ENCODE peak calls at places on chromosomes 11 and 22, in four cellular contexts. One of them, this sample, is unnamed.

GRCh38 chr11:16787035-16787744 is 48.7 kb downstream of the C11orf58 start:
- DNase-seq in A673: no peak
- DNase-seq in tibial nerve: no peak
- DNase-seq in ovary: no peak
- DNase-seq in this sample: no peak

GRCh38 chr11:119470316-119471266 is 47.6 kb upstream of the THY1 start:
- DNase-seq in ovary: no peak
- DNase-seq in tibial nerve: no peak
- DNase-seq in A673: no peak
- DNase-seq in this sample: no peak

GRCh38 chr22:46336119-46337078 is 885 bp downstream of the TRMU start:
- DNase-seq in A673: peak; percentile 12
- DNase-seq in tibial nerve: no peak
- DNase-seq in ovary: no peak
- DNase-seq in this sample: peak; percentile 56

GRCh38 chr11:86888164-86888977 is 66.8 kb downstream of the FZD4 start:
- DNase-seq in tibial nerve: no peak
- DNase-seq in A673: no peak
- DNase-seq in ovary: no peak
- DNase-seq in this sample: no peak

GRCh38 chr11:38824573-38824972 is 2226.5 kb upstream of the RAG2 start:
- DNase-seq in tibial nerve: no peak
- DNase-seq in ovary: no peak
- DNase-seq in A673: peak; percentile 74
- DNase-seq in this sample: no peak

GRCh38 chr11:17479284-17480214 is 2.9 kb upstream of the ABCC8 start:
- DNase-seq in ovary: no peak
- DNase-seq in A673: peak; percentile 43
- DNase-seq in tibial nerve: no peak
- DNase-seq in this sample: no peak

GRCh38 chr11:33557201-33557600 is 143.4 kb downstream of the C11orf91 start:
- DNase-seq in ovary: no peak
- DNase-seq in tibial nerve: no peak
- DNase-seq in A673: no peak
- DNase-seq in this sample: no peak

GRCh38 chr11:75146711-75147110 is 4.2 kb upstream of the SLCO2B1 start:
- DNase-seq in tibial nerve: no peak
- DNase-seq in ovary: no peak
- DNase-seq in A673: no peak
- DNase-seq in this sample: no peak

GRCh38 chr22:45758603-45759002 is 87.0 kb downstream of the ATXN10 start:
- DNase-seq in ovary: no peak
- DNase-seq in A673: no peak
- DNase-seq in tibial nerve: no peak
- DNase-seq in this sample: no peak

GRCh38 chr11:119019996-119020395 is 1.4 kb downstream of the TRAPPC4 start:
- DNase-seq in A673: no peak
- DNase-seq in ovary: no peak
- DNase-seq in tibial nerve: no peak
- DNase-seq in this sample: no peak

GRCh38 chr11:123757976-123758375 is 3.7 kb upstream of the OR6X1 start:
- DNase-seq in tibial nerve: no peak
- DNase-seq in A673: no peak
- DNase-seq in ovary: no peak
- DNase-seq in this sample: no peak

GRCh38 chr11:121552160-121552559 is 99.4 kb upstream of the SORL1-AS1 start:
- DNase-seq in tibial nerve: no peak
- DNase-seq in ovary: no peak
- DNase-seq in A673: no peak
- DNase-seq in this sample: no peak

GRCh38 chr11:73975479-73975757 is 7.2 kb downstream of the UCP2 start:
- DNase-seq in ovary: peak; percentile 11
- DNase-seq in tibial nerve: no peak
- DNase-seq in A673: no peak
- DNase-seq in this sample: no peak

GRCh38 chr11:77038029-77038824 is 4.0 kb downstream of the B3GNT6 start:
- DNase-seq in ovary: no peak
- DNase-seq in tibial nerve: no peak
- DNase-seq in A673: no peak
- DNase-seq in this sample: no peak

GRCh38 chr11:637333-637592 is 194 bp downstream of the DRD4 start:
- DNase-seq in A673: no peak
- DNase-seq in ovary: no peak
- DNase-seq in tibial nerve: no peak
- DNase-seq in this sample: no peak

GRCh38 chr22:35315141-35315854 is 15.6 kb downstream of the TOM1 start:
- DNase-seq in ovary: peak; percentile 31
- DNase-seq in A673: no peak
- DNase-seq in tibial nerve: no peak
- DNase-seq in this sample: no peak

GRCh38 chr22:26990503-26991189 is 333.3 kb downstream of the MIAT start:
- DNase-seq in ovary: no peak
- DNase-seq in A673: no peak
- DNase-seq in tibial nerve: no peak
- DNase-seq in this sample: no peak

GRCh38 chr11:2526808-2527381 is 82.1 kb downstream of the KCNQ1 start:
- DNase-seq in tibial nerve: no peak
- DNase-seq in ovary: peak; percentile 38
- DNase-seq in A673: no peak
- DNase-seq in this sample: peak; percentile 74

GRCh38 chr11:2525941-2526807 is 81.4 kb downstream of the KCNQ1 start:
- DNase-seq in A673: no peak
- DNase-seq in ovary: peak; percentile 27
- DNase-seq in tibial nerve: no peak
- DNase-seq in this sample: peak; percentile 2

GRCh38 chr11:2524446-2525165 is 79.8 kb downstream of the KCNQ1 start:
- DNase-seq in A673: no peak
- DNase-seq in ovary: peak; percentile 26
- DNase-seq in tibial nerve: no peak
- DNase-seq in this sample: peak; percentile 48

GRCh38 chr11:2523821-2524391 is 79.1 kb downstream of the KCNQ1 start:
- DNase-seq in A673: no peak
- DNase-seq in tibial nerve: no peak
- DNase-seq in ovary: peak; percentile 23
- DNase-seq in this sample: peak; percentile 1

GRCh38 chr11:2525166-2525861 is 80.5 kb downstream of the KCNQ1 start:
- DNase-seq in A673: no peak
- DNase-seq in tibial nerve: no peak
- DNase-seq in ovary: peak; percentile 30
- DNase-seq in this sample: peak; percentile 73
- H3K9me3 ChIP-seq in A673: no peaks in the 10 kb centered on the region
- H3K9me3 ChIP-seq in tibial nerve: no peaks in the 10 kb centered on the region
- H3K9me3 ChIP-seq in ovary: no peaks in the 10 kb centered on the region
- H3K9me3 ChIP-seq in this sample: no peaks in the 10 kb centered on the region

DNA sequence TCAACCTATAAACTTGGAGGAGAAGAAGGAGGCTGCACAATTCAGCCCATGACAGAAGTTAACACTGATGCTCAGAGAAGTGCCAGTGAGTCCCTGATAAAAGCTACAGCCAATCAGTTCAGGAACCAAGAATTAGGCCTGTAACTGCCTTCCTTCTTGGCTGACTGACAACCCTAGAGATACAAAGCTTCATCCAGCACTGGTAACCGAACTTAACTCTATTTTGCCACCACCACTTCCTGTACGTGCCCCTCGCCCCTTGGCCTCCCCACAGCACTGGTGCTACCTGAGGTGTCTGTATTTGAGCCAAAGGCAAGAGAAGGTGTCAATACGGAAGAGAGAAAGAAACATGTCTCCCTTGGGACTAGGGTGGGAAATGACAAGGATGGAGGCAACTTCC is 40.1 kb upstream of the POU2AF1 start:
- DNase-seq in A673: no peak
- DNase-seq in ovary: no peak
- DNase-seq in tibial nerve: no peak
- DNase-seq in this sample: no peak
- H3K4me1 ChIP-seq in A673: no peaks in the 10 kb centered on the region
- H3K4me1 ChIP-seq in ovary: peaks cover 24% of the 10 kb centered on the region
- H3K4me1 ChIP-seq in tibial nerve: peaks cover 35% of the 10 kb centered on the region
- H3K4me1 ChIP-seq in this sample: peaks cover 21% of the 10 kb centered on the region

DNA sequence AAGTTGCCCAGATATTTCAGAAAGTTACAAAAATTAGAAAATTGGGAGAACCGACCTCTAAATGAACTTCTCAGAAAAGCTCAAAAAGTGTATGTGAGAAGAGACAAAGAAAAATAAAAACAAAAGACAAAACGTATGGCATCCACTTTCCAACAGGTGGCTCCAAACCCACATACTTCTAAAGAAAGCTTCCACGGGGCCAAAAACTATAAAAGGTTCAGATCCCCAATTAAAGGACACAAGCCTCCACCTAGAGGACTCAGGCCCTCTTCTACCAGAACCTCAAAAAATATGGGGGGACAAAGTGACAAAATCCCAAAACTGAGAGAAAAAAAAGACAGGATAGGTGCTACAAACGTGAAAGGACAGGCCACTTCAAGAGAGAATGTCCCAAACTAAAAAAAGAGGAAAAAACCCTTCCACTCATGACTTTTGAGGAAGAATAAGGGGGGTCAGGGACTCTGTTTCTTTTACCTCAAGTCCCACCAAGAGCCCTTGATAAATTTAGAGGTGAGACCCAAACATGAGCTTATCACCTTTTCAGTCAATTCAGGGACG is 8.8 kb downstream of the SCGB2A1 start:
- DNase-seq in A673: peak; percentile 39
- DNase-seq in ovary: no peak
- DNase-seq in tibial nerve: no peak
- DNase-seq in this sample: no peak
- TF ChIP-seq CTCF in A673: peak; percentile 66
- TF ChIP-seq CTCF in ovary: no peak
- TF ChIP-seq CTCF in tibial nerve: no peak
- TF ChIP-seq CTCF in this sample: no peak

DNA sequence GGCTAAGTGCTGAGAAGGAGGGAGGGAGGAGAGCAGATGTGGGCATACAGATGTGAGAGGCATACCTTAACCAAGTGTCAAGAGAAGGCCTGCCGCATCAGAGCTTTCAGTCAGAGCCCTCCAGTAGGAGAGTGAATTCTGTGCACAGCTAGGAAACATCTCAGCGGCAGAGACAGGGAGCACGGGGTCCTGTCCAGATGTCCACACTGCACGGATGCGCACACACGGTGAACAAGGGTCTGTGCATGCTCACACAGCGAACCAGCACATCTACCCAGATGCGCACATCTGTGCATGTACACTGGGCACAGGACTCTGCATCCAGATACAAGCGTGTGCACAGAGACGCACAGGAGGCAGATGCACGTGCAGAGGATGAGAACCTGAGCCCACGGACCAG is 778.0 kb downstream of the BRD1 start:
- DNase-seq in ovary: no peak
- DNase-seq in A673: no peak
- DNase-seq in tibial nerve: no peak
- DNase-seq in this sample: no peak
- H3K9me3 ChIP-seq in ovary: no peaks in the 10 kb centered on the region
- H3K9me3 ChIP-seq in A673: no peaks in the 10 kb centered on the region
- H3K9me3 ChIP-seq in tibial nerve: no peaks in the 10 kb centered on the region
- H3K9me3 ChIP-seq in this sample: no peaks in the 10 kb centered on the region

DNA sequence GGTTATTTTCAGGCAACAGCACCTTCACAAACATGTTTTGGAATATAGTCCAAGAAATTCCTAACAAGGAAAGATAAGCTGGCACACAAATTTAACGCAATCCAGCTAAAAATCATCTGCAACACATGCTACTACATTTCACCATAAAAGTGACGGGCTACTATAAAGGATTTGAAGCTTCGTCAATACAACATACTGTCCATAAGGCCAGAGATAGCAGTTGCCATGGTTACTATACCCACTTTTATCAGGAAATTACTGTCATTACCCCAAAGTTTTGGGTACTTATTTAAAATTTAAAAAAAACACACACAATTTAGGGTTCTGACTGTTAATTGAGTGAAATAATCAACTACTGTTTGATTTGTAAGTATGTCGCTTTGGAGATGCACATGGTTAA is 6.9 kb downstream of the PHF21A start:
- DNase-seq in tibial nerve: no peak
- DNase-seq in ovary: no peak
- DNase-seq in A673: no peak
- DNase-seq in this sample: no peak
- H3K4me1 ChIP-seq in tibial nerve: peaks cover 77% of the 10 kb centered on the region
- H3K4me1 ChIP-seq in ovary: no peaks in the 10 kb centered on the region
- H3K4me1 ChIP-seq in A673: peaks cover 47% of the 10 kb centered on the region
- H3K4me1 ChIP-seq in this sample: peaks cover 6% of the 10 kb centered on the region

GRCh38 chr11:64203421-64204079 is 3.0 kb upstream of the FERMT3 start:
- DNase-seq in A673: no peak
- DNase-seq in ovary: no peak
- DNase-seq in tibial nerve: no peak
- DNase-seq in this sample: no peak

GRCh38 chr11:64202992-64203391 is 3.5 kb upstream of the FERMT3 start:
- DNase-seq in ovary: no peak
- DNase-seq in tibial nerve: no peak
- DNase-seq in A673: no peak
- DNase-seq in this sample: no peak

GRCh38 chr11:64204080-64204440 is 2.5 kb upstream of the FERMT3 start:
- DNase-seq in A673: no peak
- DNase-seq in ovary: peak; percentile 36
- DNase-seq in tibial nerve: no peak
- DNase-seq in this sample: no peak

GRCh38 chr11:64206457-64207246 is at the start of gene FERMT3:
- DNase-seq in tibial nerve: peak; percentile 31
- DNase-seq in A673: peak; percentile 87
- DNase-seq in ovary: peak; percentile 54
- DNase-seq in this sample: peak; percentile 60

DNA sequence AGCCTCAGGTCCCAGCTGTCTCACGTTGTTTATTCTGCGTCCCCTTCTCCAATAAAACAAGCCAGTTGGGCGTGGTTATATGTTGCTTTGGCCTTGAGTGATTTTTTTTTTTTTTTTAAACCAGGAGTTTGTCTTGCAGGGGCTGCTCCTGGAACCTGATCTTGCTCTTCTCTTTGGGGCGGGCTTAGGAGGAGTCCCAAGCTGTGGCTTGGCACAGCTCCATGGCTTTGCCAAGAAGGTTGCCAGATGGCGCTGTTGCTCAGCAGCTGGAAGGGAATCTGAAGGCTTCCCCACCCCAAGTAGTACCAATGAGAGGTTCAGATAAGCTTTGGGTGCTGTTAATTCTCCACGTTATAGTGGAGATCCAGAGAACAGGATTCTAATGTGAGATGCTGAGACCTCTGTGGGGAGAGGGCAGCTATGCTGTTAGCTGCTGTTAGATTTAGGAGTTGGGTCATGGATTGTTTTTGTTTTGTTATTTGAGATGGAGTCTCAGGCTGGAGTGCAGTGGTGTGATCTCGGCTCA is 2.0 kb upstream of the FERMT3 start:
- DNase-seq in A673: peak; percentile 100
- DNase-seq in tibial nerve: peak; percentile 92
- DNase-seq in ovary: peak; percentile 94
- DNase-seq in this sample: peak; percentile 91
- TF ChIP-seq CTCF in A673: peak; percentile 98
- TF ChIP-seq CTCF in tibial nerve: peak; percentile 77
- TF ChIP-seq CTCF in ovary: peak; percentile 77
- TF ChIP-seq CTCF in this sample: peak; percentile 48

GRCh38 chr11:70584786-70585545 is 186.6 kb downstream of the CTTN start:
- DNase-seq in tibial nerve: no peak
- DNase-seq in A673: no peak
- DNase-seq in ovary: peak; percentile 13
- DNase-seq in this sample: no peak
- H3K9me3 ChIP-seq in tibial nerve: no peaks in the 10 kb centered on the region
- H3K9me3 ChIP-seq in A673: no peaks in the 10 kb centered on the region
- H3K9me3 ChIP-seq in ovary: no peaks in the 10 kb centered on the region
- H3K9me3 ChIP-seq in this sample: no peaks in the 10 kb centered on the region